ENCODE peak calls at places on chromosomes 4 and X, in eight cellular contexts. One of them, this sample, is unnamed.

GRCh38 chrX:38649674-38650647 is 88.6 kb downstream of the TSPAN7 start:
- DNase-seq in heart right ventricle: peak; percentile 14
- DNase-seq in CD4-positive, alpha-beta T cell: no peak
- DNase-seq in SK-N-SH: no peak
- DNase-seq in brain microvascular endothelial cell: no peak
- DNase-seq in A549: no peak
- DNase-seq in left ventricle myocardium inferior: no peak
- DNase-seq in PC-9: no peak
- DNase-seq in this sample: no peak

GRCh38 chr4:5998333-5998936 is 19.8 kb downstream of the C4orf50 start:
- DNase-seq in left ventricle myocardium inferior: no peak
- DNase-seq in A549: peak; percentile 61
- DNase-seq in heart right ventricle: peak; percentile 30
- DNase-seq in brain microvascular endothelial cell: peak; percentile 61
- DNase-seq in PC-9: no peak
- DNase-seq in SK-N-SH: peak; percentile 88
- DNase-seq in CD4-positive, alpha-beta T cell: no peak
- DNase-seq in this sample: no peak

GRCh38 chr4:148574066-148574465 is 131.9 kb upstream of the NR3C2 start:
- DNase-seq in left ventricle myocardium inferior: no peak
- DNase-seq in A549: no peak
- DNase-seq in heart right ventricle: no peak
- DNase-seq in PC-9: no peak
- DNase-seq in SK-N-SH: no peak
- DNase-seq in brain microvascular endothelial cell: no peak
- DNase-seq in CD4-positive, alpha-beta T cell: no peak
- DNase-seq in this sample: no peak

GRCh38 chr4:159312236-159312635 is 209.4 kb downstream of the RAPGEF2 start:
- DNase-seq in left ventricle myocardium inferior: no peak
- DNase-seq in SK-N-SH: no peak
- DNase-seq in PC-9: no peak
- DNase-seq in A549: no peak
- DNase-seq in heart right ventricle: no peak
- DNase-seq in CD4-positive, alpha-beta T cell: no peak
- DNase-seq in brain microvascular endothelial cell: no peak
- DNase-seq in this sample: no peak

GRCh38 chr4:39660045-39660444 is 21.4 kb upstream of the SMIM14 start:
- DNase-seq in A549: no peak
- DNase-seq in left ventricle myocardium inferior: no peak
- DNase-seq in PC-9: no peak
- DNase-seq in SK-N-SH: no peak
- DNase-seq in CD4-positive, alpha-beta T cell: no peak
- DNase-seq in brain microvascular endothelial cell: no peak
- DNase-seq in heart right ventricle: no peak
- DNase-seq in this sample: no peak

GRCh38 chr4:106245176-106245575 is 70.8 kb downstream of the TBCK start:
- DNase-seq in CD4-positive, alpha-beta T cell: no peak
- DNase-seq in SK-N-SH: no peak
- DNase-seq in left ventricle myocardium inferior: no peak
- DNase-seq in A549: no peak
- DNase-seq in heart right ventricle: no peak
- DNase-seq in PC-9: peak; percentile 59
- DNase-seq in brain microvascular endothelial cell: no peak
- DNase-seq in this sample: no peak

GRCh38 chr4:28436191-28437080 is 1575.8 kb downstream of the STIM2 start:
- DNase-seq in A549: no peak
- DNase-seq in CD4-positive, alpha-beta T cell: no peak
- DNase-seq in left ventricle myocardium inferior: no peak
- DNase-seq in brain microvascular endothelial cell: no peak
- DNase-seq in PC-9: peak; percentile 65
- DNase-seq in heart right ventricle: no peak
- DNase-seq in SK-N-SH: no peak
- DNase-seq in this sample: no peak

GRCh38 chrX:135185795-135186443 is 14.7 kb upstream of the CT55 start:
- DNase-seq in brain microvascular endothelial cell: peak; percentile 48
- DNase-seq in CD4-positive, alpha-beta T cell: no peak
- DNase-seq in SK-N-SH: peak; percentile 57
- DNase-seq in left ventricle myocardium inferior: no peak
- DNase-seq in heart right ventricle: no peak
- DNase-seq in A549: peak; percentile 58
- DNase-seq in PC-9: peak; percentile 37
- DNase-seq in this sample: peak; percentile 8

GRCh38 chr4:6446538-6447451 is 25.6 kb downstream of the PPP2R2C start:
- DNase-seq in PC-9: no peak
- DNase-seq in A549: no peak
- DNase-seq in left ventricle myocardium inferior: peak; percentile 49
- DNase-seq in CD4-positive, alpha-beta T cell: no peak
- DNase-seq in heart right ventricle: peak; percentile 59
- DNase-seq in brain microvascular endothelial cell: no peak
- DNase-seq in SK-N-SH: no peak
- DNase-seq in this sample: peak; percentile 68

GRCh38 chrX:4091046-4091760 is 377.8 kb upstream of the PRKX start:
- DNase-seq in SK-N-SH: no peak
- DNase-seq in PC-9: no peak
- DNase-seq in brain microvascular endothelial cell: no peak
- DNase-seq in left ventricle myocardium inferior: no peak
- DNase-seq in heart right ventricle: no peak
- DNase-seq in A549: peak; percentile 0
- DNase-seq in CD4-positive, alpha-beta T cell: no peak
- DNase-seq in this sample: no peak

GRCh38 chr4:78645853-78646757 is 94.5 kb downstream of the ANXA3 start:
- DNase-seq in CD4-positive, alpha-beta T cell: no peak
- DNase-seq in PC-9: peak; percentile 78
- DNase-seq in A549: peak; percentile 84
- DNase-seq in left ventricle myocardium inferior: peak; percentile 69
- DNase-seq in brain microvascular endothelial cell: peak; percentile 83
- DNase-seq in heart right ventricle: peak; percentile 44
- DNase-seq in SK-N-SH: no peak
- DNase-seq in this sample: peak; percentile 71

GRCh38 chr4:78648639-78649363 is 97.2 kb downstream of the ANXA3 start:
- DNase-seq in left ventricle myocardium inferior: no peak
- DNase-seq in heart right ventricle: no peak
- DNase-seq in SK-N-SH: no peak
- DNase-seq in brain microvascular endothelial cell: no peak
- DNase-seq in A549: no peak
- DNase-seq in PC-9: no peak
- DNase-seq in CD4-positive, alpha-beta T cell: no peak
- DNase-seq in this sample: no peak

GRCh38 chr4:78644744-78645330 is 93.3 kb downstream of the ANXA3 start:
- DNase-seq in SK-N-SH: peak; percentile 57
- DNase-seq in brain microvascular endothelial cell: peak; percentile 86
- DNase-seq in heart right ventricle: peak; percentile 24
- DNase-seq in CD4-positive, alpha-beta T cell: peak; percentile 15
- DNase-seq in A549: peak; percentile 83
- DNase-seq in PC-9: peak; percentile 39
- DNase-seq in left ventricle myocardium inferior: peak; percentile 50
- DNase-seq in this sample: peak; percentile 63

GRCh38 chr4:78650106-78651021 is 98.8 kb downstream of the ANXA3 start:
- DNase-seq in A549: peak; percentile 38
- DNase-seq in left ventricle myocardium inferior: no peak
- DNase-seq in CD4-positive, alpha-beta T cell: no peak
- DNase-seq in heart right ventricle: no peak
- DNase-seq in PC-9: peak; percentile 88
- DNase-seq in brain microvascular endothelial cell: peak; percentile 80
- DNase-seq in SK-N-SH: no peak
- DNase-seq in this sample: no peak

DNA sequence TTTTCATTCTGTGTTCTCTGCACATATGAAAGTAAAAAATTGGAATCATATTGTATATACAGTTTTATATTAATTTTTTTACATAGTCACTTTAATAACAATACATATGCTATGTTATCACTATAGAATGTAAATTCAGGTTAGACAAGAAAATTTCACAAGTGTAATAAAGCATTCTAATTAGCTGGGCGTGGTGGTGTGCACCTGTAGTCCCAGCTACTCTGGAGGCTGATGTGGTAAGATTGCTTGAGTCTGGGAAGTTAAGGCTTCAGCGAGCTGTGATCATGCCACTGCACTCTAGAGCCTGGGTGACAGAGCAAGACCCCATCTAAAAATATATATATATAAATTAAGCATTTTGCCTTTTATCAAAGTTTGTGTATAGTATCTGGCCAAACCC is 95.7 kb downstream of the ANXA3 start:
- DNase-seq in PC-9: peak; percentile 35
- DNase-seq in brain microvascular endothelial cell: no peak
- DNase-seq in CD4-positive, alpha-beta T cell: no peak
- DNase-seq in heart right ventricle: no peak
- DNase-seq in A549: no peak
- DNase-seq in left ventricle myocardium inferior: no peak
- DNase-seq in SK-N-SH: no peak
- DNase-seq in this sample: no peak
- H3K27ac ChIP-seq in PC-9: peak overlapping the region; percentile 88
- H3K27ac ChIP-seq in brain microvascular endothelial cell: no peak overlapping the region
- H3K27ac ChIP-seq in CD4-positive, alpha-beta T cell: no peak overlapping the region
- H3K27ac ChIP-seq in heart right ventricle: no peak overlapping the region
- H3K27ac ChIP-seq in A549: peak overlapping the region; percentile 87
- H3K27ac ChIP-seq in left ventricle myocardium inferior: no peak overlapping the region
- H3K27ac ChIP-seq in SK-N-SH: no peak overlapping the region
- H3K27ac ChIP-seq in this sample: no peak overlapping the region

GRCh38 chr4:82753238-82753637 is 45.4 kb downstream of the SCD5 start:
- DNase-seq in SK-N-SH: peak; percentile 28
- DNase-seq in brain microvascular endothelial cell: no peak
- DNase-seq in PC-9: peak; percentile 38
- DNase-seq in A549: no peak
- DNase-seq in CD4-positive, alpha-beta T cell: no peak
- DNase-seq in left ventricle myocardium inferior: no peak
- DNase-seq in heart right ventricle: no peak
- DNase-seq in this sample: peak; percentile 37

GRCh38 chr4:82753725-82754410 is 44.7 kb downstream of the SCD5 start:
- DNase-seq in CD4-positive, alpha-beta T cell: no peak
- DNase-seq in PC-9: no peak
- DNase-seq in SK-N-SH: no peak
- DNase-seq in heart right ventricle: peak; percentile 33
- DNase-seq in left ventricle myocardium inferior: no peak
- DNase-seq in brain microvascular endothelial cell: no peak
- DNase-seq in A549: no peak
- DNase-seq in this sample: no peak

GRCh38 chr4:82754546-82755165 is 43.9 kb downstream of the SCD5 start:
- DNase-seq in brain microvascular endothelial cell: no peak
- DNase-seq in A549: no peak
- DNase-seq in PC-9: no peak
- DNase-seq in left ventricle myocardium inferior: no peak
- DNase-seq in heart right ventricle: no peak
- DNase-seq in CD4-positive, alpha-beta T cell: no peak
- DNase-seq in SK-N-SH: no peak
- DNase-seq in this sample: no peak

GRCh38 chr4:82758701-82759685 is 39.6 kb downstream of the SCD5 start:
- DNase-seq in PC-9: no peak
- DNase-seq in left ventricle myocardium inferior: no peak
- DNase-seq in heart right ventricle: no peak
- DNase-seq in SK-N-SH: no peak
- DNase-seq in A549: no peak
- DNase-seq in CD4-positive, alpha-beta T cell: no peak
- DNase-seq in brain microvascular endothelial cell: no peak
- DNase-seq in this sample: no peak

GRCh38 chr4:82756061-82756460 is 42.5 kb downstream of the SCD5 start:
- DNase-seq in PC-9: no peak
- DNase-seq in left ventricle myocardium inferior: no peak
- DNase-seq in SK-N-SH: no peak
- DNase-seq in CD4-positive, alpha-beta T cell: no peak
- DNase-seq in A549: no peak
- DNase-seq in brain microvascular endothelial cell: no peak
- DNase-seq in heart right ventricle: no peak
- DNase-seq in this sample: no peak
- TF ChIP-seq CTCF in PC-9: no peak
- TF ChIP-seq CTCF in left ventricle myocardium inferior: no peak
- TF ChIP-seq CTCF in SK-N-SH: no peak
- TF ChIP-seq CTCF in CD4-positive, alpha-beta T cell: no peak
- TF ChIP-seq CTCF in A549: no peak
- TF ChIP-seq CTCF in brain microvascular endothelial cell: no peak
- TF ChIP-seq CTCF in heart right ventricle: no peak
- TF ChIP-seq CTCF in this sample: no peak

DNA sequence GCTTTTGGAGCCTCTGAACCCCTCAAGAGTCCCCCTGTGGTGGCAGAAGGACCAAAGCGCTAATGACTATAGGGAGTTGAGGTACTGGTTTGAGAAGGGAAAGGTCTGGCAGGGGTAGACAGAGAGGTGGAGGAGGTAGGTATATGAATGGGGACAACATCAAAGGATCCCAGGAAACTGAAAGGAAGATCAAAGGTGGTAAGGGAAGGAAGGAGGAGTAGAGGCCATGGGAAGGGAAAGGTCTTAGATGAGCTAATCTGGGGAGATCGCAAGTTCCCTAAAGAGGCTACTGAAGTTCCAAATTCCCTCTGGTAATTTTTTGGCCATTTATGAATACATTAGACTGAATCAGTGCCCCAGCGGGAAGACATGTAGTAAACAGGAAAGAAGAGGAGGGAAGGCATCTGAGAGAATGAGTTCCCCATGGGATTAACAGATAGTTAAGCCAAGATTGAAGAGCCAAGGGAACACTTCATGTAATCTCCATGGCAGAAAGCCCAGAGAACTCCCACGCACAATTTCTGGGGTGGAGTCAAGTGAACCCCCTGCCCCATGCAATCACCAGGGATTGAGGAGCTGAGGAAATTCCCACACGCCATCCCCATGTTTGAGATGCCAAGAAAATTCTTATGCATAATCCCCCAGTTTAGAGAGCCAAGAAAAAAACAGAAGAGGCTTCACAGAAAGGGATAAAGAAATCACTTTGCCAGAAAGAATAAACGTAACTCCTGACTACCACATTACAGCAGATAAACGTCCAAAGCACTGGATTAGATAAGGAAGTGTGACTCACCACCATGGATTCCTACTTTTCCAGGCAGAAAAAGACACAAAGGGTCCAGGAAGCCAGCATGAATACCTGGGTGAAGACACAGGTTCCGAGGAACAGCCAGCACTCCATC is 25.8 kb downstream of the ZNF630 start:
- DNase-seq in heart right ventricle: peak; percentile 27
- DNase-seq in A549: no peak
- DNase-seq in left ventricle myocardium inferior: peak; percentile 50
- DNase-seq in PC-9: peak; percentile 46
- DNase-seq in SK-N-SH: no peak
- DNase-seq in brain microvascular endothelial cell: peak; percentile 69
- DNase-seq in CD4-positive, alpha-beta T cell: no peak
- DNase-seq in this sample: peak; percentile 49
- H3K27ac ChIP-seq in heart right ventricle: peak overlapping the region; percentile 44
- H3K27ac ChIP-seq in A549: no peak overlapping the region
- H3K27ac ChIP-seq in left ventricle myocardium inferior: peak overlapping the region; percentile 70
- H3K27ac ChIP-seq in PC-9: no peak overlapping the region
- H3K27ac ChIP-seq in SK-N-SH: no peak overlapping the region
- H3K27ac ChIP-seq in brain microvascular endothelial cell: peak overlapping the region; percentile 64
- H3K27ac ChIP-seq in CD4-positive, alpha-beta T cell: no peak overlapping the region
- H3K27ac ChIP-seq in this sample: peak overlapping the region; percentile 42

DNA sequence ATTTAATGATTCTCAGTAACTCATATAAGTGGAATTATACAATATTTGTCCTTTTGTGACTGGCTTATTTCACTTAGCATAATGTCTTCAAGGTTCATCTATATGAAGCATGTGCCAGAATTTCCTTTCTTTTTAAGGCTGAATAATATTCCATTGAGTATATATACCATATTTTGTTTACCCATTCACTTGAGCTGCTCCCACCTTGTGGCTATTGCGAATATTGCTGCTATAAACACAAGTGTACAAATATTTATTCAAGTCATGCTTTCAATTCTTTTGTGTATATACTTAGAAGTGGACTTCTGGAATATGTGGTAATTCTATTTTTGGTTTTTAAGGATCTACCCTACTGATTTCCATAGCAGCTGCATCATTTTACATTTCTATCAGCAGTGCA is 219.1 kb downstream of the MID1 start:
- DNase-seq in SK-N-SH: no peak
- DNase-seq in A549: peak; percentile 13
- DNase-seq in brain microvascular endothelial cell: no peak
- DNase-seq in CD4-positive, alpha-beta T cell: no peak
- DNase-seq in PC-9: no peak
- DNase-seq in left ventricle myocardium inferior: no peak
- DNase-seq in heart right ventricle: no peak
- DNase-seq in this sample: no peak
- TF ChIP-seq CTCF in SK-N-SH: peak; percentile 23
- TF ChIP-seq CTCF in A549: peak; percentile 9
- TF ChIP-seq CTCF in brain microvascular endothelial cell: peak; percentile 15
- TF ChIP-seq CTCF in CD4-positive, alpha-beta T cell: no peak
- TF ChIP-seq CTCF in PC-9: peak; percentile 33
- TF ChIP-seq CTCF in left ventricle myocardium inferior: no peak
- TF ChIP-seq CTCF in heart right ventricle: no peak
- TF ChIP-seq CTCF in this sample: no peak